ENCODE peak calls at places on chromosomes 7 and 10, in six cellular contexts. One of them, this sample, is unnamed.

GRCh38 chr7:114502454-114503254 is 88.0 kb downstream of the FOXP2 start:
- DNase-seq in fibroblast of the aortic adventitia: peak; percentile 85
- DNase-seq in sciatic nerve: no peak
- DNase-seq in Kasumi-1: no peak
- DNase-seq in T follicular helper cell: no peak
- DNase-seq in tibial artery: no peak
- DNase-seq in this sample: no peak

GRCh38 chr7:102978280-102978679 is 65.5 kb downstream of the LRRC17 start:
- DNase-seq in fibroblast of the aortic adventitia: peak; percentile 92
- DNase-seq in sciatic nerve: no peak
- DNase-seq in Kasumi-1: no peak
- DNase-seq in T follicular helper cell: no peak
- DNase-seq in tibial artery: peak; percentile 91
- DNase-seq in this sample: peak; percentile 54

GRCh38 chr7:52723606-52724005 is 311.8 kb upstream of the POM121L12 start:
- DNase-seq in fibroblast of the aortic adventitia: no peak
- DNase-seq in sciatic nerve: no peak
- DNase-seq in Kasumi-1: no peak
- DNase-seq in T follicular helper cell: no peak
- DNase-seq in tibial artery: no peak
- DNase-seq in this sample: no peak

GRCh38 chr7:149850007-149850594 is 11.9 kb downstream of the ZNF862 start:
- DNase-seq in fibroblast of the aortic adventitia: no peak
- DNase-seq in sciatic nerve: peak; percentile 51
- DNase-seq in Kasumi-1: no peak
- DNase-seq in T follicular helper cell: no peak
- DNase-seq in tibial artery: no peak
- DNase-seq in this sample: no peak

GRCh38 chr7:123522061-123522460 is 12.3 kb downstream of the IQUB start:
- DNase-seq in fibroblast of the aortic adventitia: no peak
- DNase-seq in sciatic nerve: no peak
- DNase-seq in Kasumi-1: no peak
- DNase-seq in T follicular helper cell: no peak
- DNase-seq in tibial artery: no peak
- DNase-seq in this sample: peak; percentile 88

GRCh38 chr10:122282909-122283308 is 11.8 kb downstream of the BTBD16 start:
- DNase-seq in fibroblast of the aortic adventitia: no peak
- DNase-seq in sciatic nerve: no peak
- DNase-seq in Kasumi-1: no peak
- DNase-seq in T follicular helper cell: no peak
- DNase-seq in tibial artery: no peak
- DNase-seq in this sample: no peak

GRCh38 chr7:93176961-93177580 is 28.9 kb upstream of the SAMD9L start:
- DNase-seq in fibroblast of the aortic adventitia: no peak
- DNase-seq in sciatic nerve: no peak
- DNase-seq in Kasumi-1: no peak
- DNase-seq in T follicular helper cell: no peak
- DNase-seq in tibial artery: no peak
- DNase-seq in this sample: no peak

GRCh38 chr7:590731-591551 is 71.3 kb upstream of the PDGFA start:
- DNase-seq in fibroblast of the aortic adventitia: peak; percentile 13
- DNase-seq in sciatic nerve: no peak
- DNase-seq in Kasumi-1: no peak
- DNase-seq in T follicular helper cell: no peak
- DNase-seq in tibial artery: no peak
- DNase-seq in this sample: no peak

GRCh38 chr10:20474064-20474463 is 423.0 kb downstream of the NEBL start:
- DNase-seq in fibroblast of the aortic adventitia: no peak
- DNase-seq in sciatic nerve: no peak
- DNase-seq in Kasumi-1: no peak
- DNase-seq in T follicular helper cell: no peak
- DNase-seq in tibial artery: no peak
- DNase-seq in this sample: no peak

GRCh38 chr10:8095962-8096361 is 41.5 kb downstream of the GATA3 start:
- DNase-seq in fibroblast of the aortic adventitia: no peak
- DNase-seq in sciatic nerve: no peak
- DNase-seq in Kasumi-1: no peak
- DNase-seq in T follicular helper cell: no peak
- DNase-seq in tibial artery: no peak
- DNase-seq in this sample: no peak

GRCh38 chr10:50607526-50607925 is 16.2 kb downstream of the SGMS1 start:
- DNase-seq in fibroblast of the aortic adventitia: peak; percentile 64
- DNase-seq in sciatic nerve: no peak
- DNase-seq in Kasumi-1: no peak
- DNase-seq in T follicular helper cell: no peak
- DNase-seq in tibial artery: no peak
- DNase-seq in this sample: no peak

GRCh38 chr10:47264797-47265281 is 35.2 kb upstream of the GDF10 start:
- DNase-seq in fibroblast of the aortic adventitia: no peak
- DNase-seq in sciatic nerve: no peak
- DNase-seq in Kasumi-1: peak; percentile 70
- DNase-seq in T follicular helper cell: peak; percentile 58
- DNase-seq in tibial artery: no peak
- DNase-seq in this sample: no peak

GRCh38 chr7:107122483-107122882 is 46.3 kb upstream of the HBP1 start:
- DNase-seq in fibroblast of the aortic adventitia: no peak
- DNase-seq in sciatic nerve: no peak
- DNase-seq in Kasumi-1: no peak
- DNase-seq in T follicular helper cell: no peak
- DNase-seq in tibial artery: no peak
- DNase-seq in this sample: no peak

GRCh38 chr10:99845837-99846382 is 63.5 kb downstream of the ABCC2 start:
- DNase-seq in fibroblast of the aortic adventitia: peak; percentile 98
- DNase-seq in sciatic nerve: peak; percentile 87
- DNase-seq in Kasumi-1: peak; percentile 94
- DNase-seq in T follicular helper cell: peak; percentile 52
- DNase-seq in tibial artery: peak; percentile 84
- DNase-seq in this sample: peak; percentile 88

GRCh38 chr7:131957338-131958025 is 401.1 kb upstream of the PODXL start:
- DNase-seq in fibroblast of the aortic adventitia: no peak
- DNase-seq in sciatic nerve: no peak
- DNase-seq in Kasumi-1: no peak
- DNase-seq in T follicular helper cell: no peak
- DNase-seq in tibial artery: no peak
- DNase-seq in this sample: peak; percentile 52

GRCh38 chr10:49309691-49310371 is 10.9 kb downstream of the C10orf71 start:
- DNase-seq in fibroblast of the aortic adventitia: no peak
- DNase-seq in sciatic nerve: no peak
- DNase-seq in Kasumi-1: peak; percentile 40
- DNase-seq in T follicular helper cell: no peak
- DNase-seq in tibial artery: peak; percentile 41
- DNase-seq in this sample: no peak